ENCODE peak calls at places on chromosomes 16 and 17, in six cellular contexts. One of them, this sample, is unnamed.

GRCh38 chr16:88790312-88791150 is 5.5 kb upstream of the PIEZO1 start:
- DNase-seq in heart left ventricle: no peak
- DNase-seq in IMR-90: peak; percentile 24
- DNase-seq in adrenal gland: no peak
- DNase-seq in GM10248: no peak
- DNase-seq in lower leg skin: no peak
- DNase-seq in this sample: peak; percentile 63

GRCh38 chr17:19379306-19380075 is 1.2 kb downstream of the MAPK7 start:
- DNase-seq in GM10248: no peak
- DNase-seq in lower leg skin: no peak
- DNase-seq in heart left ventricle: no peak
- DNase-seq in adrenal gland: peak; percentile 57
- DNase-seq in IMR-90: no peak
- DNase-seq in this sample: no peak

GRCh38 chr17:50263293-50264262 is 10.7 kb upstream of the TMEM92 start:
- DNase-seq in heart left ventricle: no peak
- DNase-seq in lower leg skin: no peak
- DNase-seq in IMR-90: no peak
- DNase-seq in GM10248: peak; percentile 9
- DNase-seq in adrenal gland: no peak
- DNase-seq in this sample: no peak

GRCh38 chr17:14935139-14935538 is 330.0 kb downstream of the PMP22 start:
- DNase-seq in adrenal gland: no peak
- DNase-seq in IMR-90: no peak
- DNase-seq in GM10248: no peak
- DNase-seq in lower leg skin: no peak
- DNase-seq in heart left ventricle: no peak
- DNase-seq in this sample: no peak

GRCh38 chr16:31274831-31275816 is 15.3 kb downstream of the ITGAM start:
- DNase-seq in adrenal gland: no peak
- DNase-seq in GM10248: peak; percentile 3
- DNase-seq in IMR-90: no peak
- DNase-seq in lower leg skin: no peak
- DNase-seq in heart left ventricle: no peak
- DNase-seq in this sample: no peak

GRCh38 chr16:67086829-67087228 is 22.9 kb upstream of the PHAF1 start:
- DNase-seq in adrenal gland: no peak
- DNase-seq in lower leg skin: no peak
- DNase-seq in heart left ventricle: no peak
- DNase-seq in IMR-90: peak; percentile 69
- DNase-seq in GM10248: no peak
- DNase-seq in this sample: no peak

GRCh38 chr17:80114758-80115157 is 13.4 kb downstream of the GAA start:
- DNase-seq in GM10248: no peak
- DNase-seq in adrenal gland: no peak
- DNase-seq in heart left ventricle: no peak
- DNase-seq in IMR-90: no peak
- DNase-seq in lower leg skin: no peak
- DNase-seq in this sample: no peak

GRCh38 chr16:54447606-54448440 is 161.2 kb upstream of the IRX3 start:
- DNase-seq in heart left ventricle: no peak
- DNase-seq in GM10248: no peak
- DNase-seq in lower leg skin: peak; percentile 44
- DNase-seq in IMR-90: peak; percentile 54
- DNase-seq in adrenal gland: no peak
- DNase-seq in this sample: no peak

GRCh38 chr16:47713225-47713595 is 252.1 kb downstream of the PHKB start:
- DNase-seq in lower leg skin: no peak
- DNase-seq in GM10248: no peak
- DNase-seq in adrenal gland: peak; percentile 68
- DNase-seq in IMR-90: peak; percentile 95
- DNase-seq in heart left ventricle: no peak
- DNase-seq in this sample: no peak

GRCh38 chr16:82043680-82044584 is 8.9 kb downstream of the HSD17B2 start:
- DNase-seq in heart left ventricle: no peak
- DNase-seq in lower leg skin: no peak
- DNase-seq in IMR-90: peak; percentile 75
- DNase-seq in adrenal gland: no peak
- DNase-seq in GM10248: no peak
- DNase-seq in this sample: no peak

GRCh38 chr17:4945944-4946280 is 2.4 kb downstream of the PFN1 start:
- DNase-seq in lower leg skin: no peak
- DNase-seq in GM10248: no peak
- DNase-seq in IMR-90: no peak
- DNase-seq in heart left ventricle: no peak
- DNase-seq in adrenal gland: no peak
- DNase-seq in this sample: no peak

GRCh38 chr17:57466042-57466471 is 209.7 kb downstream of the MSI2 start:
- DNase-seq in GM10248: no peak
- DNase-seq in lower leg skin: no peak
- DNase-seq in heart left ventricle: no peak
- DNase-seq in IMR-90: no peak
- DNase-seq in adrenal gland: no peak
- DNase-seq in this sample: no peak

GRCh38 chr17:6276711-6277110 is 158.2 kb downstream of the AIPL1 start:
- DNase-seq in GM10248: no peak
- DNase-seq in adrenal gland: no peak
- DNase-seq in lower leg skin: no peak
- DNase-seq in heart left ventricle: no peak
- DNase-seq in IMR-90: no peak
- DNase-seq in this sample: no peak

GRCh38 chr16:27759301-27759871 is 209.4 kb downstream of the KATNIP start:
- DNase-seq in lower leg skin: no peak
- DNase-seq in adrenal gland: no peak
- DNase-seq in GM10248: no peak
- DNase-seq in IMR-90: peak; percentile 72
- DNase-seq in heart left ventricle: no peak
- DNase-seq in this sample: no peak

GRCh38 chr17:78974635-78975591 is 4.8 kb downstream of the LGALS3BP start:
- DNase-seq in lower leg skin: peak; percentile 79
- DNase-seq in GM10248: no peak
- DNase-seq in IMR-90: peak; percentile 84
- DNase-seq in heart left ventricle: peak; percentile 55
- DNase-seq in adrenal gland: peak; percentile 83
- DNase-seq in this sample: no peak

GRCh38 chr16:12462690-12463646 is 340.7 kb downstream of the CPPED1 start:
- DNase-seq in heart left ventricle: no peak
- DNase-seq in IMR-90: peak; percentile 82
- DNase-seq in adrenal gland: no peak
- DNase-seq in GM10248: no peak
- DNase-seq in lower leg skin: no peak
- DNase-seq in this sample: no peak

GRCh38 chr16:19837331-19837943 is 47.2 kb downstream of the GPRC5B start:
- DNase-seq in IMR-90: no peak
- DNase-seq in heart left ventricle: no peak
- DNase-seq in lower leg skin: no peak
- DNase-seq in adrenal gland: no peak
- DNase-seq in GM10248: no peak
- DNase-seq in this sample: no peak

GRCh38 chr16:49696414-49697101 is 159.4 kb downstream of the ZNF423 start:
- DNase-seq in IMR-90: no peak
- DNase-seq in lower leg skin: no peak
- DNase-seq in heart left ventricle: no peak
- DNase-seq in GM10248: no peak
- DNase-seq in adrenal gland: no peak
- DNase-seq in this sample: no peak

GRCh38 chr16:66197668-66198278 is 168.7 kb upstream of the CDH5 start:
- DNase-seq in heart left ventricle: no peak
- DNase-seq in IMR-90: no peak
- DNase-seq in adrenal gland: no peak
- DNase-seq in lower leg skin: no peak
- DNase-seq in GM10248: no peak
- DNase-seq in this sample: no peak

GRCh38 chr17:64585146-64585545 is 77.0 kb downstream of the SMURF2 start:
- DNase-seq in GM10248: no peak
- DNase-seq in heart left ventricle: no peak
- DNase-seq in IMR-90: no peak
- DNase-seq in adrenal gland: no peak
- DNase-seq in lower leg skin: no peak
- DNase-seq in this sample: no peak

GRCh38 chr16:79971237-79971572 is 370.7 kb upstream of the MAF start:
- DNase-seq in lower leg skin: no peak
- DNase-seq in IMR-90: no peak
- DNase-seq in adrenal gland: no peak
- DNase-seq in GM10248: no peak
- DNase-seq in heart left ventricle: no peak
- DNase-seq in this sample: no peak

GRCh38 chr16:68267612-68268405 is 3.5 kb downstream of the SLC7A6 start:
- DNase-seq in heart left ventricle: no peak
- DNase-seq in adrenal gland: no peak
- DNase-seq in lower leg skin: no peak
- DNase-seq in GM10248: no peak
- DNase-seq in IMR-90: no peak
- DNase-seq in this sample: no peak

GRCh38 chr16:2514333-2515179 is 804 bp downstream of the ATP6V0C start:
- DNase-seq in heart left ventricle: no peak
- DNase-seq in adrenal gland: no peak
- DNase-seq in lower leg skin: no peak
- DNase-seq in IMR-90: no peak
- DNase-seq in GM10248: no peak
- DNase-seq in this sample: no peak

GRCh38 chr17:70609566-70609965 is 440.2 kb downstream of the KCNJ2 start:
- DNase-seq in heart left ventricle: no peak
- DNase-seq in lower leg skin: no peak
- DNase-seq in adrenal gland: no peak
- DNase-seq in IMR-90: no peak
- DNase-seq in GM10248: no peak
- DNase-seq in this sample: no peak

GRCh38 chr17:7550359-7550758 is 1.5 kb downstream of the TNFSF12 start:
- DNase-seq in IMR-90: no peak
- DNase-seq in adrenal gland: no peak
- DNase-seq in lower leg skin: no peak
- DNase-seq in heart left ventricle: no peak
- DNase-seq in GM10248: no peak
- DNase-seq in this sample: no peak

GRCh38 chr17:7552621-7553051 is 3.8 kb downstream of the TNFSF12 start:
- DNase-seq in lower leg skin: no peak
- DNase-seq in adrenal gland: no peak
- DNase-seq in GM10248: peak; percentile 73
- DNase-seq in heart left ventricle: no peak
- DNase-seq in IMR-90: no peak
- DNase-seq in this sample: peak; percentile 82

GRCh38 chr17:7549401-7550055 is 670 bp downstream of the TNFSF12 start:
- DNase-seq in IMR-90: no peak
- DNase-seq in GM10248: no peak
- DNase-seq in heart left ventricle: no peak
- DNase-seq in adrenal gland: no peak
- DNase-seq in lower leg skin: no peak
- DNase-seq in this sample: peak; percentile 52

GRCh38 chr17:7551396-7551795 is 2.5 kb downstream of the TNFSF12 start:
- DNase-seq in IMR-90: no peak
- DNase-seq in heart left ventricle: no peak
- DNase-seq in lower leg skin: no peak
- DNase-seq in adrenal gland: no peak
- DNase-seq in GM10248: no peak
- DNase-seq in this sample: no peak

DNA sequence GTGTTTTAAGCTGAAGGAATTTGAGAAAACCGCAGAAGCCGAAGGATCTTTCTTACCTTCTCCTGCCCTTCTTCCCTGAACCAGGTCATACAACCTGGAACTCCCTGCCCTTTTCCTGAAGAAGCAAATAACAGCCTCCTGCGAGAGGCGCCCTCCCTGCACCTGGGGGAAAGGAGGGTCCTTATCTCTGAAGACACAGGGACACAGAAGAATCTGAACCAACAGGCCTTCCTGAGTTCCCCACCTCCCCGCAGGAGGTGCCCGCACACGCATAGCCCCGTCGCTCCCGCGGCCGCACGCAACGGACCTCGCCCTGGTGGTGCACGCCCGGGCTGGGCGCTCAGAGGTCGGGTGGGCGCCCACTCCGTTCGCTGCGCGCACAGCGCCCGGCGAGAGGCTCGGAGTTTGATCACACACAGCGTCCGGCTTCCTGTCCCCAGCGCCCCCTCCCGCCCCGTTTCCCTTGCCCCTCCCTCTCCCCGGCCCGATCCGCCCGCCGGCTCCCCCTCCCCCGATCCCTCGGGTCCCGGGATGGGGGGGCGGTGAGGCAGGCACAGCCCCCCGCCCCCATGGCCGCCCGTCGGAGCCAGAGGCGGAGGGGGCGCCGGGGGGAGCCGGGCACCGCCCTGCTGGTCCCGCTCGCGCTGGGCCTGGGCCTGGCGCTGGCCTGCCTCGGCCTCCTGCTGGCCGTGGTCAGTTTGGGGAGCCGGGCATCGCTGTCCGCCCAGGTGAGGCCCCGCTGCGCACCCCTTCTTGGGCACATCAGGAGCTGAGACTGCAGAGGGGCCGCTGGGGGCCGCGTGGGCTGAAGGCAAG is at the start of gene TNFSF12:
- DNase-seq in adrenal gland: peak; percentile 72
- DNase-seq in heart left ventricle: peak; percentile 85
- DNase-seq in GM10248: peak; percentile 76
- DNase-seq in IMR-90: peak; percentile 7
- DNase-seq in lower leg skin: peak; percentile 34
- DNase-seq in this sample: peak; percentile 76
- TF ChIP-seq CTCF in adrenal gland: peak; percentile 6
- TF ChIP-seq CTCF in heart left ventricle: no peak
- TF ChIP-seq CTCF in GM10248: no peak
- TF ChIP-seq CTCF in IMR-90: peak; percentile 15
- TF ChIP-seq CTCF in lower leg skin: no peak
- TF ChIP-seq CTCF in this sample: no peak

GRCh38 chr16:24854607-24855171 is 8.9 kb downstream of the SLC5A11 start:
- DNase-seq in adrenal gland: no peak
- DNase-seq in GM10248: no peak
- DNase-seq in IMR-90: no peak
- DNase-seq in lower leg skin: no peak
- DNase-seq in heart left ventricle: no peak
- DNase-seq in this sample: no peak
- TF ChIP-seq CTCF in adrenal gland: no peak
- TF ChIP-seq CTCF in GM10248: no peak
- TF ChIP-seq CTCF in IMR-90: no peak
- TF ChIP-seq CTCF in lower leg skin: no peak
- TF ChIP-seq CTCF in heart left ventricle: no peak
- TF ChIP-seq CTCF in this sample: no peak

GRCh38 chr17:72388765-72389473 is 268.1 kb downstream of the SOX9 start:
- DNase-seq in lower leg skin: no peak
- DNase-seq in adrenal gland: no peak
- DNase-seq in GM10248: no peak
- DNase-seq in heart left ventricle: no peak
- DNase-seq in IMR-90: no peak
- DNase-seq in this sample: no peak
- TF ChIP-seq CTCF in lower leg skin: no peak
- TF ChIP-seq CTCF in adrenal gland: no peak
- TF ChIP-seq CTCF in GM10248: no peak
- TF ChIP-seq CTCF in heart left ventricle: no peak
- TF ChIP-seq CTCF in IMR-90: peak; percentile 22
- TF ChIP-seq CTCF in this sample: peak; percentile 6

GRCh38 chr16:57999366-57999970 is 1.0 kb downstream of the ZNF319 start:
- DNase-seq in IMR-90: peak; percentile 33
- DNase-seq in heart left ventricle: no peak
- DNase-seq in GM10248: no peak
- DNase-seq in adrenal gland: no peak
- DNase-seq in lower leg skin: no peak
- DNase-seq in this sample: peak; percentile 65
- TF ChIP-seq CTCF in IMR-90: peak; percentile 15
- TF ChIP-seq CTCF in heart left ventricle: no peak
- TF ChIP-seq CTCF in GM10248: no peak
- TF ChIP-seq CTCF in adrenal gland: no peak
- TF ChIP-seq CTCF in lower leg skin: no peak
- TF ChIP-seq CTCF in this sample: no peak

This sample was measured in GM20000.